ENCODE peak calls at places on chromosomes 13 and 19, in ten cellular contexts. J is stimulated activated CD4-positive, alpha-beta T cell treated with anti-CD3 and anti-CD28 coated beads, Interleukin-1b, Interleukin-23, amount 100 ng/mL, for 24 hours; I is stimulated activated CD8-positive, alpha-beta memory T cell treated with anti-CD3 and anti-CD28 coated beads, Interleukin-15, amount 100 ng/mL, for 4 hours; Y is GM12865; D is erythroblast; C is C1 segment of cervical spinal cord; L is naive thymus-derived CD8-positive, alpha-beta T cell; H is T follicular helper cell; O is frontal cortex; V is heart left ventricle. B is an unnamed sample.

GRCh38 chr13:97540696-97541095 is 106.7 kb downstream of the RAP2A start:
- DNase-seq in L (no peak), J (no peak), O (no peak), H (no peak), D (no peak), V (no peak), Y (no peak), I (no peak), C (no peak), B (peak)

GRCh38 chr19:47713046-47714021 is at the start of gene EHD2:
- DNase-seq in O (peak), J (peak), I (no peak), D (peak), C (no peak), L (peak), H (no peak), Y (no peak), V (peak), B (peak)

GRCh38 chr19:3369337-3370213 is 3.2 kb downstream of the NFIC start:
- DNase-seq in L (no peak), H (no peak), O (peak), C (peak), J (no peak), Y (peak), V (peak), D (no peak), I (no peak), B (peak)

GRCh38 chr13:90412980-90413379 is 934.5 kb upstream of the MIR17HG start:
- DNase-seq in O (no peak), H (no peak), J (no peak), V (no peak), D (no peak), C (no peak), I (no peak), Y (no peak), L (no peak), B (no peak)

GRCh38 chr19:6730941-6731670 is 6.3 kb downstream of the GPR108 start:
- DNase-seq in C (no peak), H (no peak), L (no peak), I (no peak), D (no peak), Y (no peak), J (no peak), V (no peak), O (no peak), B (no peak)

GRCh38 chr13:48892311-48892710 is 83.4 kb upstream of the FNDC3A start:
- DNase-seq in V (no peak), Y (peak), H (no peak), L (no peak), J (no peak), C (no peak), D (no peak), O (peak), I (no peak), B (no peak)

GRCh38 chr19:49425922-49426592 is 869 bp downstream of the GFY start:
- DNase-seq in V (no peak), I (no peak), L (no peak), O (no peak), C (no peak), J (no peak), Y (no peak), D (no peak), H (no peak), B (peak)

GRCh38 chr13:94312511-94313191 is 166.8 kb downstream of the DCT start:
- DNase-seq in I (no peak), H (no peak), L (no peak), D (no peak), V (no peak), Y (peak), J (no peak), C (no peak), O (no peak), B (peak)

GRCh38 chr19:44657211-44657921 is 13.7 kb downstream of the PVR start:
- DNase-seq in I (peak), L (peak), V (peak), D (peak), Y (peak), O (peak), H (peak), J (peak), C (no peak), B (peak)

GRCh38 chr19:56687036-56687435 is 15.5 kb upstream of the ZNF835 start:
- DNase-seq in D (no peak), J (no peak), H (no peak), O (no peak), C (no peak), I (no peak), Y (no peak), V (no peak), L (no peak), B (peak)

GRCh38 chr19:35495107-35496064 is 5.1 kb upstream of the KRTDAP start:
- DNase-seq in C (peak), L (peak), J (peak), I (peak), Y (peak), V (peak), H (peak), D (peak), O (peak), B (peak)

GRCh38 chr13:107819071-107819470 is 396.3 kb downstream of the LIG4 start:
- DNase-seq in C (no peak), V (no peak), J (no peak), L (no peak), Y (no peak), I (no peak), O (no peak), H (no peak), D (no peak), B (no peak)

GRCh38 chr19:38815059-38816001 is 2.6 kb upstream of the LGALS4 start:
- DNase-seq in H (no peak), L (no peak), D (no peak), V (no peak), I (no peak), C (no peak), Y (no peak), O (no peak), J (no peak), B (no peak)

GRCh38 chr19:13872695-13873389 is 4.1 kb upstream of the NANOS3 start:
- DNase-seq in V (no peak), C (no peak), D (peak), H (no peak), J (no peak), O (no peak), I (no peak), L (peak), Y (no peak), B (peak)

GRCh38 chr19:52070496-52070895 is 21.9 kb upstream of the ZNF432 start:
- DNase-seq in O (no peak), I (no peak), H (no peak), D (no peak), V (no peak), L (no peak), Y (no peak), C (no peak), J (no peak), B (no peak)

GRCh38 chr13:113981201-113981605 is 7.3 kb upstream of the C13orf46 start:
- DNase-seq in O (no peak), I (no peak), J (no peak), D (no peak), H (no peak), V (no peak), C (no peak), Y (no peak), L (no peak), B (no peak)

GRCh38 chr13:38630780-38631179 is 56.1 kb upstream of the FREM2 start:
- DNase-seq in C (no peak), V (no peak), H (no peak), O (no peak), I (no peak), D (no peak), L (no peak), Y (no peak), J (no peak), B (no peak)

GRCh38 chr13:51066091-51066831 is 44.8 kb downstream of the C13orf42 start:
- DNase-seq in O (no peak), V (peak), C (no peak), Y (peak), L (no peak), H (no peak), D (no peak), I (no peak), J (no peak), B (peak)

GRCh38 chr13:111654531-111654930 is 334.1 kb downstream of the TEX29 start:
- DNase-seq in H (no peak), Y (no peak), O (no peak), I (no peak), L (no peak), V (no peak), C (no peak), J (no peak), D (no peak), B (no peak)

GRCh38 chr13:111219306-111219705 is 101.1 kb upstream of the TEX29 start:
- DNase-seq in H (no peak), Y (no peak), J (no peak), V (no peak), I (no peak), C (no peak), D (no peak), O (no peak), L (no peak), B (no peak)

GRCh38 chr13:109785141-109785891 is 1.1 kb downstream of the IRS2 start:
- DNase-seq in C (no peak), Y (no peak), D (peak), O (no peak), L (peak), I (no peak), J (no peak), H (no peak), V (peak), B (peak)

GRCh38 chr19:33603377-33603776 is 18.4 kb upstream of the CHST8 start:
- DNase-seq in L (no peak), Y (no peak), J (no peak), D (no peak), O (no peak), I (no peak), V (no peak), C (no peak), H (no peak), B (no peak)

GRCh38 chr19:3403489-3404323 is 37.3 kb downstream of the NFIC start:
- DNase-seq in Y (no peak), J (no peak), I (no peak), L (no peak), V (peak), H (no peak), D (no peak), O (peak), C (peak), B (peak)

GRCh38 chr19:18593367-18594095 is 4.9 kb downstream of the REX1BD start:
- DNase-seq in H (no peak), J (no peak), O (no peak), Y (no peak), D (no peak), L (no peak), V (no peak), C (no peak), I (no peak), B (no peak)

B was measured in left kidney.